ENCODE peak calls at places on chromosomes 1 and 21, in six cellular contexts. Q, W, M, U, D and X are unnamed samples. For H3K9me3, the result is how much of the 10 kb centered on the place peaks cover.

GRCh38 chr1:92975551-92976232 is 14.4 kb upstream of the DIPK1A start:
- DNase-seq in Q (no peak), W (no peak), M (no peak), U (peak), D (no peak), X (no peak)

GRCh38 chr21:45295576-45296365 is 8.1 kb upstream of the POFUT2 start:
- DNase-seq in Q (peak), W (no peak), M (peak), U (no peak), D (no peak), X (peak)

GRCh38 chr1:93080424-93080823 is 1.3 kb downstream of the MTF2 start:
- DNase-seq in Q (peak), W (peak), M (no peak), U (peak), D (peak), X (peak)

GRCh38 chr1:53498555-53499142 is 39.5 kb downstream of the DMRTB1 start:
- DNase-seq in Q (no peak), W (no peak), M (no peak), U (no peak), D (no peak), X (no peak)

GRCh38 chr1:84166797-84167196 is 22.7 kb downstream of the PRKACB start:
- DNase-seq in Q (no peak), W (no peak), M (no peak), U (no peak), D (no peak), X (no peak)

GRCh38 chr1:7679873-7680790 is 91.0 kb upstream of the VAMP3 start:
- DNase-seq in Q (peak), W (peak), M (no peak), U (peak), D (peak), X (peak)

GRCh38 chr1:115727706-115728249 is 40.7 kb downstream of the CASQ2 start:
- DNase-seq in Q (no peak), W (peak), M (peak), U (no peak), D (peak), X (peak)

GRCh38 chr1:190413142-190413541 is 64.5 kb downstream of the BRINP3 start:
- DNase-seq in Q (no peak), W (no peak), M (no peak), U (no peak), D (no peak), X (no peak)

GRCh38 chr1:29478879-29479278 is 242.6 kb downstream of the PTPRU start:
- DNase-seq in Q (no peak), W (no peak), M (no peak), U (no peak), D (no peak), X (no peak)

GRCh38 chr21:36663033-36663855 is 35.7 kb upstream of the SIM2 start:
- DNase-seq in Q (no peak), W (no peak), M (no peak), U (no peak), D (peak), X (no peak)

GRCh38 chr1:154975409-154976205 is 1.1 kb downstream of the CKS1B start:
- DNase-seq in Q (peak), W (peak), M (no peak), U (peak), D (peak), X (peak)

GRCh38 chr1:170967042-170967910 is 31.9 kb downstream of the MROH9 start:
- DNase-seq in Q (peak), W (peak), M (no peak), U (peak), D (peak), X (peak)

GRCh38 chr1:214584805-214585766 is 17.9 kb upstream of the CENPF start:
- DNase-seq in Q (peak), W (peak), M (no peak), U (peak), D (peak), X (peak)

GRCh38 chr1:32811265-32811664 is 5.9 kb downstream of the YARS1 start:
- DNase-seq in Q (no peak), W (no peak), M (no peak), U (no peak), D (no peak), X (no peak)

GRCh38 chr1:159949123-159949522 is 3.7 kb upstream of the IGSF9 start:
- DNase-seq in Q (no peak), W (no peak), M (no peak), U (no peak), D (no peak), X (no peak)

GRCh38 chr21:44718571-44718970 is 7.2 kb upstream of the TSPEAR start:
- DNase-seq in Q (no peak), W (no peak), M (no peak), U (no peak), D (no peak), X (no peak)

GRCh38 chr1:28411656-28412055 is 42.1 kb downstream of the PHACTR4 start:
- DNase-seq in Q (no peak), W (no peak), M (no peak), U (no peak), D (no peak), X (no peak)

GRCh38 chr1:152050886-152051764 is 14.3 kb upstream of the S100A11 start:
- DNase-seq in Q (no peak), W (peak), M (no peak), U (peak), D (peak), X (no peak)

GRCh38 chr1:8219530-8219929 is 98.4 kb upstream of the SLC45A1 start:
- DNase-seq in Q (no peak), W (no peak), M (no peak), U (no peak), D (no peak), X (peak)

GRCh38 chr1:33326690-33327300 is 5.9 kb upstream of the A3GALT2 start:
- DNase-seq in Q (no peak), W (no peak), M (no peak), U (no peak), D (no peak), X (no peak)

GRCh38 chr1:25467193-25467592 is 36.5 kb downstream of the MACO1 start:
- DNase-seq in Q (no peak), W (no peak), M (no peak), U (peak), D (no peak), X (no peak)

GRCh38 chr1:237838904-237839534 is 51.7 kb downstream of the ZP4 start:
- DNase-seq in Q (no peak), W (no peak), M (no peak), U (no peak), D (no peak), X (no peak)

GRCh38 chr1:33228935-33229487 is 27.3 kb upstream of the ZNF362 start:
- DNase-seq in Q (no peak), W (no peak), M (peak), U (no peak), D (peak), X (peak)

GRCh38 chr1:168897249-168897648 is 168.2 kb upstream of the DPT start:
- DNase-seq in Q (no peak), W (no peak), M (no peak), U (no peak), D (no peak), X (no peak)

GRCh38 chr1:168893359-168893791 is 164.4 kb upstream of the DPT start:
- DNase-seq in Q (no peak), W (no peak), M (peak), U (no peak), D (peak), X (peak)

GRCh38 chr1:168888418-168888817 is 159.4 kb upstream of the DPT start:
- DNase-seq in Q (no peak), W (no peak), M (no peak), U (peak), D (no peak), X (no peak)

GRCh38 chr1:168894397-168894796 is 165.4 kb upstream of the DPT start:
- DNase-seq in Q (no peak), W (no peak), M (no peak), U (no peak), D (no peak), X (peak)

GRCh38 chr1:168892945-168893344 is 163.9 kb upstream of the DPT start:
- DNase-seq in Q (no peak), W (no peak), M (no peak), U (no peak), D (no peak), X (no peak)
- H3K9me3 ChIP-seq in Q (under half), W (under half), M (under half), U (under half), D (under half), X (under half)

DNA sequence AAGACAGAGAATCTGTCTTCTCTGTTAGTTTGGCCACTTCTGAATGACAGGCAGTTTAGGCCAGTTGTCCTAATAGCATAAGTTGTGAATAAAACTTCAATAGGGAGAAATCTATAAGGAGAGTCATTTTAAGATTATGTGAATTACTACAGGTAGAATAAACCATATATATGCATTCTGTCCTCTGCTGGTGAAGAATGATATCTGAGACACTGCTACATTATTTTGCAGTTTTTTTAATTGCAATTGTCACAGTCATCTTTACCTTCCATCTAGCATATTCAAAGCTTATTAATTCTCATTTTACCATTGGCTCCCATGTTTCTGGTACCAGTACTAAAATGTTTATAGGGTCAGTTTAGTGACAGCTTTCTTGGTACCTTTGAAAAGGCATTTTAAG is 519.6 kb upstream of the DEPDC1 start:
- DNase-seq in Q (no peak), W (no peak), M (no peak), U (no peak), D (no peak), X (no peak)
- H3K9me3 ChIP-seq in Q (under half), W (under half), M (under half), U (under half), D (under half), X (under half)

GRCh38 chr1:4611708-4612349 is 42.6 kb upstream of the AJAP1 start:
- DNase-seq in Q (no peak), W (no peak), M (no peak), U (no peak), D (no peak), X (no peak)

GRCh38 chr1:4615138-4615470 is 39.3 kb upstream of the AJAP1 start:
- DNase-seq in Q (no peak), W (no peak), M (no peak), U (no peak), D (no peak), X (no peak)

GRCh38 chr1:4614371-4615137 is 39.9 kb upstream of the AJAP1 start:
- DNase-seq in Q (no peak), W (no peak), M (no peak), U (no peak), D (no peak), X (no peak)

GRCh38 chr1:4613606-4614370 is 40.6 kb upstream of the AJAP1 start:
- DNase-seq in Q (no peak), W (no peak), M (no peak), U (no peak), D (no peak), X (no peak)

GRCh38 chr1:4612991-4613390 is 41.4 kb upstream of the AJAP1 start:
- DNase-seq in Q (no peak), W (no peak), M (no peak), U (no peak), D (no peak), X (no peak)
- H3K9me3 ChIP-seq in Q (under half), W (under half), M (under half), U (under half), D (under half), X (under half)

DNA sequence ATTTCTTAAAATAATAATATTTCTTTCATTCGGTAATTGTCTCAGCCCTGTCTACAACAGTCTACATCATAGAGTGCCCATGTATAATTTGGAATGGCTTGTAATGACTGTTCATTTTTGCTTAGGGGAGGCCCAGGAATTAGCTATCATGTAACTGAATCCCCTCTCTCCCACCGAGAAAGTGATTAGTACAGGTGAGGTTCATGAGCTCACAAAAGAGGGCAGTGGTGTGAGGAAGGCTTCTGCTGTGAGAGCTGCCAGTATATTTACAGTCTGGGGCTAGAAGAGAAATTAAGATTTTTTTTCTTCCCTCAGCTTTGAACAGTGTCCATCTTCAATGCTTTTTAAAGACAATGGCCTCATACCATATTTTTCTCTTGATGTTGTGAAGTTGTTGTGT is 340.7 kb downstream of the ADGRL2 start:
- DNase-seq in Q (no peak), W (no peak), M (no peak), U (no peak), D (no peak), X (no peak)
- H3K9me3 ChIP-seq in Q (under half), W (under half), M (under half), U (under half), D (under half), X (under half)

DNA sequence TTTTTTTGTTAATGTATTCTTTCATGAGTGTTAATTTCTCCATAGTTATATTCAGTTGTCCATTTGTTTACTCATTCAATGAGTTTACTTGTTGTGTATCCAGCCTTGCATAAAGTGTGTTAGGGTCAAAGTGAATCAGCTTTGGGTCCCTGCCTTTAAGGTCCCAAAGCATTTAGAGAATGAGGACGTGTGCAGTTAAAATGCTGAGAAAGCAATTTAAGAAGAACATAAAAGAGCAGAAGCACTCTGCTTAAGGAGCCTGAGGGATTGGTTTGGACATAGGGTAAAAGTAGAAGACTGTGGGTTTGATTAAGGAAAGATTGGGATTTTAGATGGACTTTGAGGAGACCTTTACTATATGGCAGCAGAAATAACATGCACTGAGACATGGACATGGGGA is 3.5 kb downstream of the OR14I1 start:
- DNase-seq in Q (no peak), W (no peak), M (no peak), U (no peak), D (no peak), X (no peak)
- H3K9me3 ChIP-seq in Q (under half), W (under half), M (under half), U (under half), D (under half), X (under half)

GRCh38 chr1:18239671-18240070 is 132.1 kb downstream of the IGSF21 start:
- DNase-seq in Q (no peak), W (no peak), M (no peak), U (no peak), D (no peak), X (no peak)

GRCh38 chr1:18241932-18242331 is 134.3 kb downstream of the IGSF21 start:
- DNase-seq in Q (no peak), W (no peak), M (no peak), U (no peak), D (no peak), X (no peak)

GRCh38 chr1:18238190-18238589 is 130.6 kb downstream of the IGSF21 start:
- DNase-seq in Q (no peak), W (no peak), M (no peak), U (no peak), D (no peak), X (no peak)

GRCh38 chr1:18243503-18244175 is 136.0 kb downstream of the IGSF21 start:
- DNase-seq in Q (no peak), W (no peak), M (no peak), U (no peak), D (no peak), X (no peak)

DNA sequence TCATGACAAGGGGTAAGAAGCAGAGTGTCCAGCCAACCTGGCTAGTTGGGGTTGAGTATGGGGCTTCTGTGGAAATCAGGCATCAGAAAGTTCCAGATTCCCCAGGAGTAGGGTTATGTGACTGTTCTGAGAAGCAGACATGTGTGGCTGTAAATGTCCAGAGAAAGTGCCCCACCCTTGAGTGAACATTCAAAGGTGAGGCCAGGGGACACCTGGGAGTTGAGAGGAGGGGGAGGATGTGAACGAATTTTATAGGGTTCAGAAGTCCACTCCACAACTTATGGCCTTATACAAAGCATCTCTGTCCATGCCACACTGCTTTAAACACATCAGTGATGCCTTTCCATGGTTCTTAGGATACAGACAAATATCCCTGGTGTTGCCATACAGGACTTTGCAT is 133.3 kb downstream of the IGSF21 start:
- DNase-seq in Q (no peak), W (no peak), M (no peak), U (no peak), D (no peak), X (no peak)
- H3K9me3 ChIP-seq in Q (under half), W (under half), M (under half), U (under half), D (under half), X (under half)

DNA sequence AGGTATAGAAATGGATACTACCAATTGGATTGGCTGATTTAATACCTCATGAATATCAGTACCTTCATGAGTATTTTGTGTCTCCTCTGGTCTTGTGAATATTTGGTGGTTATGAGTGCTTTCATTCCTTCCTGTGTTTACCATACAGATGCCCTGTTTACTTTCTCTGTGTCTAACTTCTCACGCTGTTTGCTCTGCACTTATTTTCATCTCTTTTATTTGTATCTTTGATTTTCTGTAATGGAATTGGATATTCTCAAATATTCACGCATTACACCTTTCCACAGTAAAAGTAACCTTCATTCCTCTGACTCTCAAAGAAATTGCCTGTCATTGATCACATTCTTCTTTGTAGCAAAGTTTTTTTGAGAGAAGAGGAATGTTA is 16.8 kb downstream of the CNST start:
- DNase-seq in Q (no peak), W (no peak), M (no peak), U (no peak), D (no peak), X (no peak)
- H3K9me3 ChIP-seq in Q (under half), W (under half), M (under half), U (under half), D (under half), X (under half)